ENCODE peak calls at places on chromosomes 4 and X, in five cellular contexts. One of them, this sample, is unnamed.

GRCh38 chr4:147345662-147346061 is 135.2 kb upstream of the EDNRA start:
- DNase-seq in Caco-2: no peak
- DNase-seq in osteocyte: no peak
- DNase-seq in natural killer cell: no peak
- DNase-seq in K562: no peak
- DNase-seq in this sample: no peak

GRCh38 chrX:40107291-40108083 is 9.7 kb upstream of the BCOR start:
- DNase-seq in Caco-2: no peak
- DNase-seq in osteocyte: no peak
- DNase-seq in natural killer cell: no peak
- DNase-seq in K562: no peak
- DNase-seq in this sample: no peak

GRCh38 chr4:98682719-98683118 is 24.3 kb upstream of the TSPAN5 start:
- DNase-seq in Caco-2: peak; percentile 56
- DNase-seq in osteocyte: no peak
- DNase-seq in natural killer cell: no peak
- DNase-seq in K562: peak; percentile 27
- DNase-seq in this sample: no peak

GRCh38 chr4:113407409-113407808 is 354.1 kb downstream of the CAMK2D start:
- DNase-seq in Caco-2: no peak
- DNase-seq in osteocyte: no peak
- DNase-seq in natural killer cell: no peak
- DNase-seq in K562: no peak
- DNase-seq in this sample: no peak

GRCh38 chrX:48864210-48864609 is 28.8 kb upstream of the PCSK1N start:
- DNase-seq in Caco-2: no peak
- DNase-seq in osteocyte: no peak
- DNase-seq in natural killer cell: no peak
- DNase-seq in K562: peak; percentile 8
- DNase-seq in this sample: no peak

GRCh38 chrX:137051978-137052640 is 18.3 kb upstream of the GPR101 start:
- DNase-seq in Caco-2: peak; percentile 50
- DNase-seq in osteocyte: peak; percentile 90
- DNase-seq in natural killer cell: peak; percentile 61
- DNase-seq in K562: peak; percentile 82
- DNase-seq in this sample: peak; percentile 79

GRCh38 chrX:20363003-20363674 is 96.4 kb upstream of the RPS6KA3 start:
- DNase-seq in Caco-2: no peak
- DNase-seq in osteocyte: no peak
- DNase-seq in natural killer cell: no peak
- DNase-seq in K562: no peak
- DNase-seq in this sample: no peak

GRCh38 chrX:11059923-11060322 is 51.2 kb upstream of the HCCS start:
- DNase-seq in Caco-2: no peak
- DNase-seq in osteocyte: no peak
- DNase-seq in natural killer cell: no peak
- DNase-seq in K562: no peak
- DNase-seq in this sample: no peak

GRCh38 chrX:1111543-1112300 is 100.7 kb downstream of the CRLF2 start:
- DNase-seq in Caco-2: no peak
- DNase-seq in osteocyte: no peak
- DNase-seq in natural killer cell: no peak
- DNase-seq in K562: no peak
- DNase-seq in this sample: no peak

GRCh38 chr4:182975806-182976205 is 58.6 kb upstream of the DCTD start:
- DNase-seq in Caco-2: no peak
- DNase-seq in osteocyte: no peak
- DNase-seq in natural killer cell: no peak
- DNase-seq in K562: peak; percentile 16
- DNase-seq in this sample: no peak

GRCh38 chr4:151866266-151866918 is 105.6 kb upstream of the GATB start:
- DNase-seq in Caco-2: no peak
- DNase-seq in osteocyte: no peak
- DNase-seq in natural killer cell: no peak
- DNase-seq in K562: no peak
- DNase-seq in this sample: no peak

GRCh38 chr4:42995343-42995944 is 102.9 kb downstream of the GRXCR1 start:
- DNase-seq in Caco-2: no peak
- DNase-seq in osteocyte: no peak
- DNase-seq in natural killer cell: no peak
- DNase-seq in K562: peak; percentile 31
- DNase-seq in this sample: no peak
- TF ChIP-seq CTCF in Caco-2: peak; percentile 56
- TF ChIP-seq CTCF in osteocyte: peak; percentile 58
- TF ChIP-seq CTCF in natural killer cell: no peak
- TF ChIP-seq CTCF in K562: peak; percentile 15
- TF ChIP-seq CTCF in this sample: peak; percentile 87

GRCh38 chr4:5611656-5612187 is 96.6 kb downstream of the EVC2 start:
- DNase-seq in Caco-2: no peak
- DNase-seq in osteocyte: no peak
- DNase-seq in natural killer cell: no peak
- DNase-seq in K562: no peak
- DNase-seq in this sample: no peak
- TF ChIP-seq CTCF in Caco-2: no peak
- TF ChIP-seq CTCF in osteocyte: no peak
- TF ChIP-seq CTCF in natural killer cell: no peak
- TF ChIP-seq CTCF in K562: no peak
- TF ChIP-seq CTCF in this sample: no peak

GRCh38 chr4:8176547-8177399 is 18.2 kb upstream of the ABLIM2 start:
- DNase-seq in Caco-2: peak; percentile 71
- DNase-seq in osteocyte: no peak
- DNase-seq in natural killer cell: no peak
- DNase-seq in K562: peak; percentile 54
- DNase-seq in this sample: peak; percentile 67
- TF ChIP-seq CTCF in Caco-2: peak; percentile 95
- TF ChIP-seq CTCF in osteocyte: peak; percentile 80
- TF ChIP-seq CTCF in natural killer cell: peak; percentile 75
- TF ChIP-seq CTCF in K562: peak; percentile 84
- TF ChIP-seq CTCF in this sample: no peak

GRCh38 chr4:129092636-129093172 is 635 bp downstream of the SCLT1 start:
- DNase-seq in Caco-2: no peak
- DNase-seq in osteocyte: no peak
- DNase-seq in natural killer cell: no peak
- DNase-seq in K562: no peak
- DNase-seq in this sample: no peak
- TF ChIP-seq CTCF in Caco-2: no peak
- TF ChIP-seq CTCF in osteocyte: peak; percentile 15
- TF ChIP-seq CTCF in natural killer cell: no peak
- TF ChIP-seq CTCF in K562: no peak
- TF ChIP-seq CTCF in this sample: no peak

This sample was measured in endothelial cell.